ENCODE peak calls at places on chromosomes 13 and 19, in five cellular contexts. E, D, K, C and V are unnamed samples.

GRCh38 chr13:75384881-75385707 is 96.9 kb downstream of the TBC1D4 start:
- DNase-seq in E (no peak), D (no peak), K (no peak), C (no peak), V (no peak)

GRCh38 chr19:17671906-17672305 is 16.2 kb downstream of the UNC13A start:
- DNase-seq in E (peak; percentile 61), D (no peak), K (no peak), C (peak; percentile 63), V (peak; percentile 78)

GRCh38 chr19:58296086-58296485 is 9.1 kb upstream of the ERVK3-1 start:
- DNase-seq in E (peak; percentile 43), D (no peak), K (no peak), C (no peak), V (no peak)

GRCh38 chr19:3577741-3578344 is 5.1 kb downstream of the HMG20B start:
- DNase-seq in E (no peak), D (no peak), K (no peak), C (peak; percentile 77), V (peak; percentile 16)

GRCh38 chr19:8373867-8374813 is 10.2 kb downstream of the ANGPTL4 start:
- DNase-seq in E (no peak), D (no peak), K (no peak), C (no peak), V (no peak)

GRCh38 chr13:110521946-110522345 is 39.6 kb downstream of the RAB20 start:
- DNase-seq in E (no peak), D (no peak), K (no peak), C (no peak), V (no peak)

GRCh38 chr19:16024266-16025107 is 51.8 kb upstream of the TPM4 start:
- DNase-seq in E (no peak), D (no peak), K (no peak), C (no peak), V (no peak)

GRCh38 chr13:91664036-91664435 is 265.6 kb downstream of the GPC5 start:
- DNase-seq in E (no peak), D (no peak), K (no peak), C (no peak), V (no peak)

GRCh38 chr13:44237276-44237767 is 136.3 kb upstream of the SERP2 start:
- DNase-seq in E (peak; percentile 98), D (peak; percentile 48), K (no peak), C (no peak), V (no peak)

GRCh38 chr19:21362291-21362690 is 3.5 kb downstream of the ZNF738 start:
- DNase-seq in E (no peak), D (no peak), K (no peak), C (no peak), V (no peak)

GRCh38 chr13:20720499-20720898 is 17.0 kb downstream of the IL17D start:
- DNase-seq in E (no peak), D (no peak), K (no peak), C (no peak), V (no peak)

GRCh38 chr13:79989251-79989661 is 351.7 kb downstream of the SPRY2 start:
- DNase-seq in E (peak; percentile 78), D (no peak), K (no peak), C (no peak), V (no peak)